ENCODE peak calls at places on chromosomes 11 and 22, in six cellular contexts. T is HCEC 1CT, M is AML-193, H is NCI-H774, A is brain microvascular endothelial cell, N is body of pancreas. F is an unnamed sample.

GRCh38 chr11:130666781-130667251 is 218.4 kb downstream of the ADAMTS15 start:
- DNase-seq in H (no peak), A (no peak), T (no peak), M (no peak), N (no peak), F (no peak)

GRCh38 chr11:114168691-114169090 is 109.2 kb downstream of the ZBTB16 start:
- DNase-seq in N (peak), A (no peak), T (no peak), M (no peak), H (peak), F (no peak)

GRCh38 chr11:69874178-69874983 is 55.2 kb upstream of the FGF3 start:
- DNase-seq in H (no peak), T (no peak), N (no peak), A (no peak), M (no peak), F (no peak)

GRCh38 chr22:35938226-35938625 is 90.4 kb downstream of the RBFOX2 start:
- DNase-seq in M (no peak), N (no peak), T (no peak), A (no peak), H (no peak), F (no peak)

GRCh38 chr11:46553746-46554204 is 40.0 kb downstream of the AMBRA1 start:
- DNase-seq in T (peak), M (no peak), H (no peak), N (no peak), A (no peak), F (peak)

GRCh38 chr11:65620666-65621065 is 5.1 kb downstream of the PCNX3 start:
- DNase-seq in H (no peak), A (no peak), M (no peak), N (no peak), T (no peak), F (no peak)

GRCh38 chr11:5092821-5093585 is 23.6 kb downstream of the OR52E1 start:
- DNase-seq in M (no peak), A (no peak), H (no peak), N (no peak), T (peak), F (no peak)

GRCh38 chr11:109865558-109866186 is 227.5 kb upstream of the ZC3H12C start:
- DNase-seq in T (no peak), N (peak), H (peak), A (no peak), M (no peak), F (no peak)

GRCh38 chr11:133570376-133570775 is 38.1 kb upstream of the OPCML start:
- DNase-seq in H (no peak), N (no peak), M (no peak), T (no peak), A (no peak), F (no peak)

GRCh38 chr22:48488149-48488551 is 1339.5 kb downstream of the BRD1 start:
- DNase-seq in T (no peak), N (no peak), A (no peak), H (no peak), M (no peak), F (no peak)

GRCh38 chr11:10322401-10322800 is 17.5 kb downstream of the ADM start:
- DNase-seq in A (no peak), M (no peak), H (no peak), T (no peak), N (no peak), F (no peak)

F was measured in KG1.